ENCODE peak calls at places on chromosomes 5 and 9, in four cellular contexts. One of them, this sample, is unnamed.
A peak's percentile ranks its signal among the peaks of the same experiment; 100 is the strongest.

GRCh38 chr5:3412146-3412545 is 183.5 kb upstream of the IRX1 start:
- DNase-seq in K562: no peak
- DNase-seq in GM12878: no peak
- DNase-seq in IMR-90: no peak
- DNase-seq in this sample: no peak

GRCh38 chr9:115071176-115071575 is 46.8 kb downstream of the TNC start:
- DNase-seq in GM12878: no peak
- DNase-seq in IMR-90: no peak
- DNase-seq in K562: no peak
- DNase-seq in this sample: no peak

GRCh38 chr9:91580136-91580535 is 156.5 kb upstream of the NFIL3 start:
- DNase-seq in K562: no peak
- DNase-seq in GM12878: no peak
- DNase-seq in IMR-90: peak; percentile 58
- DNase-seq in this sample: no peak

GRCh38 chr5:163759000-163759730 is 253.7 kb downstream of the MAT2B start:
- DNase-seq in K562: no peak
- DNase-seq in IMR-90: no peak
- DNase-seq in GM12878: no peak
- DNase-seq in this sample: peak; percentile 52

GRCh38 chr9:73116030-73116429 is 35.6 kb upstream of the ANXA1 start:
- DNase-seq in GM12878: no peak
- DNase-seq in IMR-90: peak; percentile 80
- DNase-seq in K562: no peak
- DNase-seq in this sample: no peak

GRCh38 chr9:76135902-76136301 is 245.4 kb downstream of the PCSK5 start:
- DNase-seq in GM12878: no peak
- DNase-seq in K562: no peak
- DNase-seq in IMR-90: no peak
- DNase-seq in this sample: no peak

GRCh38 chr9:65400886-65401285 is 115.9 kb upstream of the FOXD4L5 start:
- DNase-seq in IMR-90: no peak
- DNase-seq in K562: no peak
- DNase-seq in GM12878: no peak
- DNase-seq in this sample: no peak

GRCh38 chr9:3157011-3157410 is 313.1 kb upstream of the PUM3 start:
- DNase-seq in IMR-90: no peak
- DNase-seq in K562: no peak
- DNase-seq in GM12878: no peak
- DNase-seq in this sample: no peak

GRCh38 chr5:32722957-32723356 is 11.8 kb downstream of the NPR3 start:
- DNase-seq in IMR-90: no peak
- DNase-seq in K562: no peak
- DNase-seq in GM12878: no peak
- DNase-seq in this sample: no peak

GRCh38 chr9:137435980-137436760 is 5.0 kb downstream of the ENTPD8 start:
- DNase-seq in K562: peak; percentile 91
- DNase-seq in IMR-90: peak; percentile 76
- DNase-seq in GM12878: no peak
- DNase-seq in this sample: no peak

GRCh38 chr5:144352318-144352717 is 181.6 kb downstream of the KCTD16 start:
- DNase-seq in K562: no peak
- DNase-seq in IMR-90: no peak
- DNase-seq in GM12878: no peak
- DNase-seq in this sample: no peak

GRCh38 chr9:82781965-82782392 is 281.0 kb downstream of the RASEF start:
- DNase-seq in GM12878: no peak
- DNase-seq in K562: no peak
- DNase-seq in IMR-90: no peak
- DNase-seq in this sample: no peak

GRCh38 chr5:160054047-160054446 is 45.1 kb downstream of the TTC1 start:
- DNase-seq in GM12878: no peak
- DNase-seq in IMR-90: peak; percentile 61
- DNase-seq in K562: no peak
- DNase-seq in this sample: no peak

GRCh38 chr9:83933804-83934203 is 12.6 kb upstream of the KIF27 start:
- DNase-seq in K562: no peak
- DNase-seq in IMR-90: peak; percentile 59
- DNase-seq in GM12878: no peak
- DNase-seq in this sample: no peak

GRCh38 chr5:6732634-6733410 is 19.6 kb downstream of the TENT4A start:
- DNase-seq in IMR-90: peak; percentile 79
- DNase-seq in K562: no peak
- DNase-seq in GM12878: no peak
- DNase-seq in this sample: peak; percentile 87

GRCh38 chr5:142551242-142552067 is 134.4 kb downstream of the FGF1 start:
- DNase-seq in K562: no peak
- DNase-seq in IMR-90: peak; percentile 22
- DNase-seq in GM12878: no peak
- DNase-seq in this sample: no peak

GRCh38 chr5:8769631-8770030 is 776.2 kb downstream of the SEMA5A start:
- DNase-seq in K562: no peak
- DNase-seq in GM12878: no peak
- DNase-seq in IMR-90: no peak
- DNase-seq in this sample: no peak

GRCh38 chr9:91824591-91825339 is 125.3 kb downstream of the ROR2 start:
- DNase-seq in IMR-90: no peak
- DNase-seq in K562: no peak
- DNase-seq in GM12878: no peak
- DNase-seq in this sample: no peak

GRCh38 chr9:119639287-119639955 is 270.2 kb upstream of the BRINP1 start:
- DNase-seq in IMR-90: no peak
- DNase-seq in GM12878: no peak
- DNase-seq in K562: no peak
- DNase-seq in this sample: no peak

GRCh38 chr5:132774406-132774805 is 2.6 kb downstream of the SEPTIN8 start:
- DNase-seq in GM12878: no peak
- DNase-seq in K562: no peak
- DNase-seq in IMR-90: no peak
- DNase-seq in this sample: no peak

GRCh38 chr5:138467711-138468132 is 2.4 kb downstream of the EGR1 start:
- DNase-seq in K562: no peak
- DNase-seq in IMR-90: no peak
- DNase-seq in GM12878: no peak
- DNase-seq in this sample: no peak

GRCh38 chr5:132342291-132343180 is 27.0 kb upstream of the SLC22A5 start:
- DNase-seq in IMR-90: peak; percentile 9
- DNase-seq in GM12878: no peak
- DNase-seq in K562: no peak
- DNase-seq in this sample: no peak

GRCh38 chr9:76369583-76369982 is 24.6 kb downstream of the RFK start:
- DNase-seq in GM12878: peak; percentile 9
- DNase-seq in K562: no peak
- DNase-seq in IMR-90: peak; percentile 50
- DNase-seq in this sample: peak; percentile 69

GRCh38 chr5:113059232-113059805 is 82.7 kb downstream of the DCP2 start:
- DNase-seq in GM12878: no peak
- DNase-seq in IMR-90: peak; percentile 74
- DNase-seq in K562: no peak
- DNase-seq in this sample: peak; percentile 87

GRCh38 chr9:35728041-35728971 is 3.7 kb downstream of the TLN1 start:
- DNase-seq in K562: peak; percentile 24
- DNase-seq in IMR-90: peak; percentile 90
- DNase-seq in GM12878: no peak
- DNase-seq in this sample: peak; percentile 71

GRCh38 chr5:111143910-111144309 is 51.8 kb downstream of the WDR36 start:
- DNase-seq in GM12878: no peak
- DNase-seq in K562: no peak
- DNase-seq in IMR-90: peak; percentile 73
- DNase-seq in this sample: no peak

GRCh38 chr5:9439651-9440292 is 106.1 kb downstream of the SEMA5A start:
- DNase-seq in GM12878: no peak
- DNase-seq in K562: no peak
- DNase-seq in IMR-90: peak; percentile 26
- DNase-seq in this sample: no peak

GRCh38 chr5:5414999-5415398 is 7.5 kb upstream of the ICE1 start:
- DNase-seq in GM12878: no peak
- DNase-seq in IMR-90: no peak
- DNase-seq in K562: no peak
- DNase-seq in this sample: no peak

GRCh38 chr5:37662789-37663475 is 176.9 kb downstream of the GDNF start:
- DNase-seq in GM12878: no peak
- DNase-seq in K562: peak; percentile 1
- DNase-seq in IMR-90: no peak
- DNase-seq in this sample: no peak

DNA sequence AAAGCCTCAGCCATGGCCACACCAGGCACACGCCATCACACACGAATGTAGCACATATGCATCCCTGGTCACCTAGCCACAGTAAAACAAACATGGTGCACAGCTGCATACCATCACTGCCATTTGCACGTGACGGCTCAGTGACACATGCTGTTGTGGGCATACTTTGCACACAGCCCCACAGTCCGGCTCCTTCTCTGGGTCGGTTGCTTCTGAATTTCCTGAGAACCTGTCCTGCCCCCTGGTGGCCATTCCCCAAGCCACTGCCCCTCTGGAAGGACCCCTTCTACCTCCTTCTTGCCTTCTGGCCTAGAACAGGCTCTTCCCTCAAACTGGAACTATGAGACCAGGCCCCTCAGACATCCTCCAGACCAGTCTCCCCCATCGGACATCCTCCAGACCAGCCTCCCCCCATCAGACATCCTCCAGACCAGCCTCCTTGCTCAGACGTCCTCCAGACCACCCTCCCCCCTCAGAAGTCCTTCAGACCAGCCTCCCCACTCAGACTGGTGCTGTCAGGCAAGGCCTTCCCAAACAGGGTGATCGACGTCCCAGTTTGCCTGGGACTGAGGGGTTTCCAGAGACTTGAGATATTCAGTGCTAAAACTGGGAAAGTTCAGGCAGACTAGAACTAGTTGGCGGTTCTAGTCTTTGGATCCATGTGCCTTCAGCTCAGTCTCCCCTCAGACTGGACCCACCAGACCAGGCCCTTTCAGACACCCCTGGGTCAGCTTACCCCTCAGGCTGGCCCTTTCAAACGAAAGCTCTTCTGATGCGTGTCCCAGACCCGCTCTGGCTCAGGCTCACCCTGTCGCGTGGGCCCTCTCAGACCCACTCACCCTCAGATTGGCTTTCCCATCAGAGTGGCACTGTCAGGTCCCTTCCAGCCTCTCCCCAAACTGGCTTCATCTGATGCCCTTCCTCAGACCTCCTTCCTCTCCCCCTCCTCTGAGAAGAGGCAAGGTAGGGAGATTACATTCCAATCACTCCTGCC is 24.3 kb upstream of the ENHO start:
- DNase-seq in IMR-90: peak; percentile 70
- DNase-seq in K562: peak; percentile 53
- DNase-seq in GM12878: no peak
- DNase-seq in this sample: peak; percentile 66
- TF ChIP-seq FOS in IMR-90: no peak
- TF ChIP-seq FOS in K562: no peak
- TF ChIP-seq FOS in GM12878: no peak
- TF ChIP-seq FOS in this sample: no peak

GRCh38 chr5:82549263-82549662 is 271.1 kb upstream of the RPS23 start:
- DNase-seq in K562: no peak
- DNase-seq in IMR-90: no peak
- DNase-seq in GM12878: no peak
- DNase-seq in this sample: no peak

GRCh38 chr5:82540301-82540700 is 262.1 kb upstream of the RPS23 start:
- DNase-seq in K562: no peak
- DNase-seq in GM12878: no peak
- DNase-seq in IMR-90: no peak
- DNase-seq in this sample: no peak

GRCh38 chr5:82538339-82539034 is 260.3 kb upstream of the RPS23 start:
- DNase-seq in K562: no peak
- DNase-seq in GM12878: no peak
- DNase-seq in IMR-90: no peak
- DNase-seq in this sample: peak; percentile 17

GRCh38 chr5:82544004-82544403 is 265.9 kb upstream of the RPS23 start:
- DNase-seq in K562: no peak
- DNase-seq in GM12878: no peak
- DNase-seq in IMR-90: no peak
- DNase-seq in this sample: no peak
- H3K4me3 ChIP-seq in K562: no peak overlapping the region
- H3K4me3 ChIP-seq in GM12878: no peak overlapping the region
- H3K4me3 ChIP-seq in IMR-90: no peak overlapping the region
- H3K4me3 ChIP-seq in this sample: no peak overlapping the region

GRCh38 chr5:35863159-35863558 is 6.5 kb downstream of the IL7R start:
- DNase-seq in IMR-90: no peak
- DNase-seq in K562: no peak
- DNase-seq in GM12878: no peak
- DNase-seq in this sample: no peak
- TF ChIP-seq FOS in IMR-90: no peak
- TF ChIP-seq FOS in K562: no peak
- TF ChIP-seq FOS in GM12878: no peak
- TF ChIP-seq FOS in this sample: no peak

DNA sequence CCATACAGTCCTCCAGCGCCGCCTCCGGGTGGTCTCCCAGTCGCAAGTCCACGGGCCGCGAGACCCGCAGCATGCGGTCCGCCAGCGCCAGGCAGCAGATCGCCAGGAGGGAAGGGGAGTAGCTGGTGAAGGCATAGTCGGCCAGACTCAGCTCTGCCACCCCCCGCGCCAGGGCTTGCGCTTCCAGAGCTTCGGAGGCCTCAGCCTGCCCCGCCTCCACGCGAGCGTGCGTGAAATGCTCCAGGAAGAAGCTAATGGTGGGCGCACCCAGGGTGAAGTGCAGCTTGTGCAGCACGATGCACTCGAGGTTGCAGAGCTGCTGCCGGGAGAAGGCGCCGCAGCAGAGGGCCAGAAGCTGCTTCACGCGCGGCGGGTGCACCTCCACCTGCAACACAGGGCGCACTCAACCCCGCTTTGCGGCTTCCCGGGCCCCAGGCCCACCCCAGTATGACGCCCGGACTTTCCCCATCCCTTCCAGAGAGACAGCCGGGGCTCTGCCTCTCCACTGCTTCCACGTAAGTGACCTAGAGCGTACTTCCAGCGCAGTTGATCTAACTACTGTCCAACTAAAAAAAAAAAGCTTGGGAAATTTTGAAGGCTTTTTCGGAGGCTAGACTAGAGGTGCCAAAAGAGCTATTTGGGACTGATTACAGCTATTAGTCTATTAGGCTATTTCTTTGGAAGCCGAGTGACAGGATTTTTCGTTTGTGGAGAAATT is 1.8 kb downstream of the CCNO start:
- DNase-seq in K562: no peak
- DNase-seq in IMR-90: no peak
- DNase-seq in GM12878: no peak
- DNase-seq in this sample: peak; percentile 52
- H3K4me3 ChIP-seq in K562: no peak overlapping the region
- H3K4me3 ChIP-seq in IMR-90: no peak overlapping the region
- H3K4me3 ChIP-seq in GM12878: no peak overlapping the region
- H3K4me3 ChIP-seq in this sample: peak overlapping the region; percentile 17

GRCh38 chr5:82314964-82315728 is 37.0 kb upstream of the RPS23 start:
- DNase-seq in IMR-90: peak; percentile 61
- DNase-seq in GM12878: no peak
- DNase-seq in K562: no peak
- DNase-seq in this sample: no peak
- TF ChIP-seq FOS in IMR-90: no peak
- TF ChIP-seq FOS in GM12878: no peak
- TF ChIP-seq FOS in K562: no peak
- TF ChIP-seq FOS in this sample: no peak

This sample was measured in endothelial cell of umbilical vein.